ENCODE peak calls at places on chromosomes 1 and 21, in nine cellular contexts. V, A, I, W, K, Y, M, R and B are unnamed samples.

GRCh38 chr1:112337028-112337531 is 58.9 kb upstream of the CTTNBP2NL start:
- DNase-seq in Y (peak; percentile 66), I (peak; percentile 45), V (peak; percentile 62), K (peak; percentile 37), R (no peak), A (no peak), W (no peak), M (no peak), B (no peak)

GRCh38 chr1:223001653-223002634 is 141.1 kb downstream of the TLR5 start:
- DNase-seq in R (no peak), V (no peak), W (no peak), M (no peak), K (no peak), I (peak; percentile 9), A (no peak), Y (no peak), B (no peak)

GRCh38 chr1:163170331-163170730 is 32.4 kb downstream of the RGS5 start:
- DNase-seq in Y (no peak), R (no peak), V (no peak), A (no peak), I (no peak), K (no peak), W (no peak), M (no peak), B (no peak)

GRCh38 chr1:181092883-181093282 is 4.4 kb downstream of the IER5 start:
- DNase-seq in A (no peak), M (no peak), V (no peak), K (no peak), W (no peak), I (no peak), Y (no peak), R (no peak), B (no peak)

GRCh38 chr1:154877370-154877974 is 7.4 kb upstream of the KCNN3 start:
- DNase-seq in A (no peak), I (peak; percentile 63), M (no peak), V (no peak), R (no peak), W (no peak), K (no peak), Y (no peak), B (no peak)

GRCh38 chr1:21381354-21381753 is 58.6 kb upstream of the NBPF3 start:
- DNase-seq in K (no peak), W (no peak), M (no peak), V (no peak), Y (no peak), A (no peak), R (no peak), I (no peak), B (no peak)

GRCh38 chr1:51304360-51304759 is 26.0 kb downstream of the TTC39A start:
- DNase-seq in I (no peak), W (no peak), K (no peak), R (no peak), M (no peak), A (no peak), V (no peak), Y (no peak), B (no peak)

GRCh38 chr21:26909972-26910371 is 56.9 kb downstream of the ADAMTS5 start:
- DNase-seq in V (no peak), R (no peak), I (no peak), M (no peak), K (no peak), W (no peak), Y (no peak), A (no peak), B (no peak)

GRCh38 chr1:215476541-215476940 is 90.6 kb upstream of the KCTD3 start:
- DNase-seq in R (no peak), A (no peak), V (no peak), I (no peak), M (no peak), Y (no peak), W (no peak), K (no peak), B (no peak)

GRCh38 chr1:235304549-235305451 is 23.2 kb downstream of the ARID4B start:
- DNase-seq in V (no peak), R (no peak), Y (no peak), M (no peak), K (no peak), A (no peak), W (no peak), I (no peak), B (no peak)

GRCh38 chr21:45029968-45030636 is 44.3 kb upstream of the ADARB1 start:
- DNase-seq in W (no peak), I (no peak), A (no peak), K (no peak), R (peak; percentile 11), M (no peak), Y (no peak), V (no peak), B (no peak)

GRCh38 chr1:18972991-18973390 is 16.5 kb upstream of the IFFO2 start:
- DNase-seq in A (no peak), V (no peak), W (no peak), I (no peak), K (no peak), R (no peak), Y (no peak), M (peak; percentile 27), B (no peak)

GRCh38 chr1:156081174-156082110 is 823 bp downstream of the MEX3A start:
- DNase-seq in Y (no peak), A (no peak), W (peak; percentile 47), K (no peak), M (no peak), I (no peak), R (no peak), V (no peak), B (no peak)

GRCh38 chr1:213369465-213369864 is 318.4 kb downstream of the RPS6KC1 start:
- DNase-seq in R (no peak), K (no peak), V (no peak), W (no peak), A (no peak), M (no peak), Y (no peak), I (no peak), B (no peak)

GRCh38 chr1:6603424-6603850 is 768 bp upstream of the KLHL21 start:
- DNase-seq in W (peak; percentile 65), I (no peak), K (peak; percentile 76), M (peak; percentile 90), A (no peak), R (no peak), V (peak; percentile 75), Y (peak; percentile 72), B (peak; percentile 65)
- TF ChIP-seq POLR2A in W (no peak), I (no peak), K (no peak), M (peak; percentile 6), A (no peak), R (no peak), V (no peak), Y (no peak), B (peak; percentile 75)

DNA sequence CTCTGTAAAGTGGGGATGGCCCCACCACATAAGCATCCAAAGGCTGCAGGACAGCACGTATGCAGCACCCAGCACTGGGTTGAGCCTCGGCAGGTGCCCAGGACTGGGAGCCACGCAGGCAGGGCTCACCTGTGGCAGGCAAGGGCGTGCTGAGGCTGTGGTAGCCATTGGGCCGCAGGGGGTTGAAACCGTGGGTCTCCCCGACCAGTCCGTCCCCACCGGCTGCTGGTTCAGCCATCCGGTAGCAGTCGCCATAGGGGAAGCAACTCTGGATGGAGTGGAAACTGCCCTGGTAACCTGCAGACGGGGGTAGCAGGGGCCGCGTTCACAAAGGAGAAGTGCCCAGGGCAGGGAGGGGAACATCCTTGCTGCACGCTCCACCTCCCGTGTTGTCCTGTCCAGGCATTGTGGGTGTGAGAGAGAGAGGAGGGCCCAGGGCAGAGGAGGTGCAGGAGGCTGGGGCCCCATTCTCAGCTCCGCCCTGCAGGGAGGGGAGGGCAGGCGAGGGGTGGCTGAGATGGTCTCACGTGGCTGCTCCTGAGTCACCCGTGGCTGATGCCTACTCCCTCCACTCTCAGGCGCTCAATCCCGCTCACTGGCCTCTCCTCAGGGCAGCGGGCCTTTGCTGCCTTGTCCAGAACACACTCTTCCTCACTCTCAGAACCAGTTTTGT is 49.9 kb downstream of the DMRTB1 start:
- DNase-seq in I (no peak), K (no peak), W (no peak), V (peak; percentile 70), Y (no peak), R (no peak), M (no peak), A (no peak), B (no peak)
- H3K27ac ChIP-seq in I (no peak overlapping the region), K (no peak overlapping the region), W (no peak overlapping the region), V (peak overlapping the region; percentile 92), Y (no peak overlapping the region), R (no peak overlapping the region), M (no peak overlapping the region), A (no peak overlapping the region), B (no peak overlapping the region)

GRCh38 chr1:40842201-40842600 is 20.0 kb downstream of the CITED4 start:
- DNase-seq in M (peak; percentile 1), V (no peak), R (no peak), A (no peak), W (no peak), I (no peak), Y (no peak), K (no peak), B (no peak)

GRCh38 chr1:40838980-40839942 is 22.9 kb downstream of the CITED4 start:
- DNase-seq in M (peak; percentile 51), W (no peak), I (no peak), V (no peak), Y (no peak), K (no peak), R (no peak), A (no peak), B (no peak)

GRCh38 chr1:40841602-40842001 is 20.6 kb downstream of the CITED4 start:
- DNase-seq in I (no peak), R (no peak), V (no peak), K (no peak), W (no peak), Y (no peak), A (no peak), M (peak; percentile 1), B (no peak)

GRCh38 chr1:40839943-40840335 is 22.2 kb downstream of the CITED4 start:
- DNase-seq in Y (no peak), R (no peak), A (no peak), M (peak; percentile 37), W (no peak), V (no peak), I (no peak), K (no peak), B (no peak)

GRCh38 chr1:40840526-40841323 is 21.4 kb downstream of the CITED4 start:
- DNase-seq in M (peak; percentile 8), K (no peak), A (no peak), I (no peak), W (no peak), V (no peak), Y (no peak), R (no peak), B (no peak)
- TF ChIP-seq CTCF in M (no peak), K (no peak), A (no peak), I (no peak), W (no peak), V (no peak), Y (no peak), R (no peak), B (no peak)

DNA sequence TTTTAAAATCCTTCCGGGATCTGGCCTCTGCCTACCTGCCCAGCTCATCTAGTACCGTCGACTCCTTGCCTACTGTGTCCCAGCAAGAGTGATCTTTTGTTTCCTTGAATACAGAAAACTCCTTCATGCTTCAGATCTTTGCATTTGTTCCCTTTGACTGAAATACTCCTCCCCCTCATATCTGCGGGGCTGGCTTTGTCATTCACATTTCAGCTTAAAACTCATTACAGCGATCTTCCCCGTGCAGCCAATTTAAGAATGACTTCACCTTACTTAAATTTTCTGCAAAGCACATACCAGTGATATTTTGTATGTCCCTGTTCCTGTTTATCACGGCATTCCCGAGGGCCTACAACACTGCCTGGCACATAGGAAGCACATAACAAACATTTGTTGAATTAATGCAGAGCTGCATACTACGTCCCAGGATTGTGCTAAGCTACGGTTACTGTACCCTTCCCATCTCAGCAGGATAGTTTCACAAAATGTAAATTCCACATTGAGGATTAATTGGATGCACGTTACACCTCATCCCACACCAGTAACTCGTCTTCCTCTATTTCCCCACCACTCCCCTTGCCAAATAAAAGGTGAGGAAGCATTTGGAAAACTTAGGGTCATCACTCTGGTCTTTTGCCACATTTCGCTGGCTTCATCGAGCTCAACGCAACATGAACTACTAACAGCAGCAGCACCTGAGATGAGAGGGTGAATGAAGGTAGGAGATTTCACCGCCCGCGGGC is 799 bp upstream of the DESI2 start:
- DNase-seq in R (no peak), K (no peak), M (no peak), I (no peak), A (no peak), V (no peak), Y (no peak), W (no peak), B (no peak)
- TF ChIP-seq POLR2A in R (no peak), K (no peak), M (peak; percentile 33), I (peak; percentile 65), A (no peak), V (no peak), Y (no peak), W (no peak), B (no peak)